ENCODE peak calls at places on chromosome X, in eight cellular contexts. Y, B, L, G, C, S, A and Q are unnamed samples.

GRCh38 chrX:41482153-41482850 is 35.2 kb downstream of the NYX start:
- DNase-seq in Y (peak; percentile 60), A (no peak), S (no peak), L (no peak), C (no peak), B (no peak), G (no peak), Q (no peak)

GRCh38 chrX:18173494-18174180 is 47.0 kb downstream of the BEND2 start:
- DNase-seq in A (no peak), G (no peak), C (no peak), B (peak; percentile 9), S (no peak), Y (no peak), L (peak; percentile 62), Q (no peak)

GRCh38 chrX:76987381-76987780 is 459.8 kb upstream of the FGF16 start:
- DNase-seq in A (no peak), L (no peak), G (no peak), S (no peak), B (no peak), Y (no peak), C (no peak), Q (no peak)

GRCh38 chrX:133258481-133258880 is 40.3 kb upstream of the TFDP3 start:
- DNase-seq in Y (no peak), G (no peak), C (no peak), B (no peak), L (no peak), A (no peak), S (no peak), Q (no peak)

GRCh38 chrX:18075603-18076002 is 145.1 kb downstream of the BEND2 start:
- DNase-seq in G (no peak), L (no peak), S (no peak), C (no peak), Y (no peak), A (no peak), B (no peak), Q (no peak)

GRCh38 chrX:153903238-153903980 is 1.1 kb upstream of the AVPR2 start:
- DNase-seq in B (peak; percentile 46), C (no peak), L (peak; percentile 76), A (no peak), Y (no peak), G (peak; percentile 5), S (no peak), Q (no peak)

GRCh38 chrX:18875256-18875878 is 108.5 kb downstream of the PHKA2 start:
- DNase-seq in B (no peak), Y (peak; percentile 4), G (no peak), C (no peak), A (no peak), L (no peak), S (no peak), Q (no peak)

GRCh38 chrX:115562492-115562872 is 1.5 kb downstream of the PLS3 start:
- DNase-seq in G (no peak), A (peak; percentile 19), S (no peak), C (no peak), Y (peak; percentile 70), B (no peak), L (no peak), Q (peak; percentile 76)

GRCh38 chrX:73855546-73855945 is 292.5 kb downstream of the CHIC1 start:
- DNase-seq in C (peak; percentile 35), Y (peak; percentile 80), A (peak; percentile 78), S (no peak), B (peak; percentile 13), G (peak; percentile 69), L (peak; percentile 54), Q (peak; percentile 73)

GRCh38 chrX:125651426-125651825 is 331.8 kb downstream of the TEX13C start:
- DNase-seq in G (no peak), C (no peak), S (no peak), L (no peak), A (no peak), B (no peak), Y (no peak), Q (no peak)

GRCh38 chrX:110415440-110416167 is 57.0 kb downstream of the RTL9 start:
- DNase-seq in Y (no peak), L (no peak), G (no peak), A (no peak), C (no peak), B (no peak), S (no peak), Q (peak; percentile 18)

GRCh38 chrX:43882294-43882681 is at the start of gene MAOB:
- DNase-seq in Y (peak; percentile 69), C (peak; percentile 58), B (peak; percentile 62), A (peak; percentile 41), L (peak; percentile 82), G (no peak), S (peak; percentile 83), Q (no peak)

GRCh38 chrX:13067842-13068241 is 23.4 kb upstream of the FAM9C start:
- DNase-seq in A (no peak), Y (no peak), B (no peak), L (no peak), C (no peak), S (no peak), G (no peak), Q (no peak)

GRCh38 chrX:13059676-13060499 is 15.5 kb upstream of the FAM9C start:
- DNase-seq in A (no peak), B (no peak), S (no peak), G (no peak), C (no peak), L (no peak), Y (peak; percentile 54), Q (no peak)

GRCh38 chrX:13066391-13066790 is 22.0 kb upstream of the FAM9C start:
- DNase-seq in A (no peak), S (no peak), B (no peak), C (no peak), Y (no peak), G (no peak), L (no peak), Q (no peak)

GRCh38 chrX:13068651-13069050 is 24.2 kb upstream of the FAM9C start:
- DNase-seq in G (no peak), L (no peak), S (no peak), B (no peak), C (no peak), Y (no peak), A (no peak), Q (no peak)

DNA sequence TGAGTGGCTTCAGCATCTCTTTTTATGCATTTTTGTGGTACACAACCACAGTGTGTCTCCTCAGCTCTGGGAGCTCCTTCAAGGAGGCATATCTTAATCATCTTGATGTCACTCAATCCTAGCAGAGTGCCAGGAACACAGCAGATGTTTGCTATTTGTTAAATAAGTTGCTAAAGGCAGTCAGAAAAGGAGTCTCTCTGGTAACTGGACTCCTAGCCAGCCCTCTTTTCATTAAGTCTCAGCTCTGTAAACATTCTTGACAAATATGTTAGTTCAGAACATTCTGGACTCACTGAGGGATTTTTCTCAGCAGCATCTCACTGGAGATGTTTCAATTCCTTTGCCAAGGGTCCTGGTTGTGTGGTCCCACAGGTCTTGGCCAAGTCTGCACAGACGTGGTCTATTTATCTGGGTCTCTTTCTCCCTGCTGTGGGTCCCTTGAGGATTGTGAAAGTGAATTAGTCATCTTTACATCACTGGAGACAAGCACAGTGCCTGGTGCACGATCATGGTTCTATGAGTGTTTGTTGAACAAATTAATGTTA is 20.3 kb upstream of the FAM9C start:
- DNase-seq in S (no peak), Y (peak; percentile 24), B (no peak), A (no peak), C (no peak), L (peak; percentile 56), G (peak; percentile 45), Q (no peak)
- H3K4me3 ChIP-seq in S (no peak overlapping the region), Y (no peak overlapping the region), B (no peak overlapping the region), A (no peak overlapping the region), C (no peak overlapping the region), L (no peak overlapping the region), G (no peak overlapping the region), Q (no peak overlapping the region)

DNA sequence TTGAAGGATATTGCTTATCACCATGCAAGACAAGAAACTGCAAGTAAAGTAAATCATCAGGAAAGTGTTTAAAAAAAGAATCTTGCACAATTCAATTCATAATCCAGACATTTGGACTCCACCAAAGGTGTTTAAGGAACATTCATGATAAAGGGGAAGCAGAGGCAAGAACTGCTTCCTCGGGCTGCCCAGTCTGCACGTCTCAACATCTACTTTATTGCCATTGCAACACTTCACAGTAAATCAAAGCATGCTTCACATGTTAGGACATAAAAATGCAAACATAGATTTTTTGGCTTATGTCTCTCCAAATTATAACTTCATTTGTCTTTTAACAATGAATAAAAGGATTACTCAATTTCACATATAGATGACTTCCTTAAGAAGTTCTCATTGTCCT is 42.5 kb downstream of the MID1 start:
- DNase-seq in S (no peak), A (no peak), Y (no peak), B (no peak), C (no peak), G (no peak), L (no peak), Q (peak; percentile 25)
- H3K4me1 ChIP-seq in S (peaks cover 1% of the 10 kb centered on the region), A (no peaks in the 10 kb centered on the region), Y (peaks cover 19% of the 10 kb centered on the region), B (peaks cover 31% of the 10 kb centered on the region), C (peaks cover 33% of the 10 kb centered on the region), G (no peaks in the 10 kb centered on the region), L (peaks cover 2% of the 10 kb centered on the region), Q (peaks cover 32% of the 10 kb centered on the region)

DNA sequence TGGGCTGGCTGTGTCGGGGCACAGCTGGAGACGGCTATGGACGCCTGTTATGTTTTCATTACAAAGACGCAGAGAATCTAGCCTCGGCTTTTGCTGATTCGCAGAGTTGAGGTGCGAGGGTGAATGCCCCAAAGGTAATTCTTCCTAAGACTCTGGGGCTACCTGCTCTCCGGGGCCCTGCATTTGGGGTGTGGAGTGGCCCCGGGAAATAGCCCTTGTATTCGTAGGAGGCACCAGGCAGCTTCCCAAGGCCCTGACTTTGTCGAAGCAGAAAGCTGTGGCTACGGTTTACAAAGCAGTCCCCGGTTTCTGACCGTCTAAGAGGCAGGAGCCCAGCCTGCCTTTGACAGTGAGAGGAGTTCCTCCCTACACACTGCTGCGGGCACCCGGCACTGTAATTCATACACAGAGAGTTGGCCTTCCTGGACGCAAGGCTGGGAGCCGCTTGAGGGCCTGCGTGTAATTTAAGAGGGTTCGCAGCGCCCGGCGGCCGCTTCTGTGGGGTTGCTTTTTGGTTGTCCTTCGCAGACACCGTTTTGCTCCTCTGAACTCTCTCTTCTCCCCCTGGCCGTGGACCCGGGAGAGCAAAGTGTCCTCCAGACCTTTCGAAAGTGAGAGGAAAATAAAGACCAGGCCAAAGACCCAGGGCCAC is 1.9 kb downstream of the SHOX start:
- DNase-seq in L (no peak), C (no peak), S (peak; percentile 61), B (no peak), Y (no peak), A (no peak), G (no peak), Q (no peak)
- H3K27me3 ChIP-seq in L (peaks cover 8% of the 10 kb centered on the region), C (peaks cover 59% of the 10 kb centered on the region), S (no peaks in the 10 kb centered on the region), B (peaks cover 79% of the 10 kb centered on the region), Y (peaks cover 84% of the 10 kb centered on the region), A (peaks cover 63% of the 10 kb centered on the region), G (no peaks in the 10 kb centered on the region), Q (no peaks in the 10 kb centered on the region)

DNA sequence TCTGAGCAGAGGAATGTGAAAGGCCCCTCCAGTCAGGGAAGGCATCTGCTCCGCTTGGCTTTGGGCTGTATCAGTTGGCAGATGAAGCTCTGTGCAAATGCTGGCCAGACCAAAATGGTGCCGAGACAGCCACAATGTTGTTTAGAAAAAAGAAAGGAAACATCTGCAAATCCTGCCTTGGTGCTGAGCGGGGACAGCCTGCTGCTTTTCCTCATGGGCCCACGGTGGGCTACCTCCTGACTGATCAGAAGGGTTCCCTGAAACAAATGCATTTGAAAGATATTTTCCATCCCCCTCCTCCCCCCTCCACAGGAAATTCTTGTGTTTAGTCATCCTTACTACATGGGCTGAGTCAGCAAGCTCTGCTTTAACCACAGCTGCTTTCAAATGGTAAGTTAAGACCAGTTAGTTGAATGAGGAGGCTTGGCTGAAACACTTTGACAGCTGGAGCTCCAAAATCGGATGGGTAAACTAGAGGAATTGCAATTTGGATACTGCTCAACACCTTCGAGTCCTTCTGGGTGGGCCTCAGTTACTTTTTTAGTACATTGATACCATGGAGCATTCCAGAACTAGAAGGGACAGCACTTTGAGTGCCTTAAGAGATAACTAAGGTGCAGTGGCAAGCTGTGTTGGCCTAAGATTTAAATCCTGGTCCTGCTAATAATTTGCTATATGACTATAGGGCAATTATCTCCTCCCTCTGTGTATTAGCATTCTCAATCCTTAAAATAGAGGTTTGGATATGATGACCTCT is 36.0 kb downstream of the PLAC1 start:
- DNase-seq in C (no peak), G (no peak), S (no peak), A (no peak), L (no peak), Y (peak; percentile 40), B (no peak), Q (no peak)
- H3K4me3 ChIP-seq in C (no peak overlapping the region), G (no peak overlapping the region), S (no peak overlapping the region), A (no peak overlapping the region), L (no peak overlapping the region), Y (no peak overlapping the region), B (no peak overlapping the region), Q (no peak overlapping the region)